ENCODE peak calls at places on chromosomes 3 and 15, in ten cellular contexts. X is stimulated activated CD8-positive, alpha-beta memory T cell treated with anti-CD3 and anti-CD28 coated beads, Interleukin-15, amount 100 ng/mL, for 24 hours; W is ELF-1; B is fibroblast of the aortic adventitia; Z is activated T-cell treated with anti-CD3 and anti-CD28 coated beads for 48 hours; Y is activated gamma-delta T cell treated with anti-CD3 and anti-CD28 coated beads, Interleukin-2, amount 50 U/mL, for 16 hours; D is HFF-Myc; M is substantia nigra; H is WTC11; I is GM23338. F is an unnamed sample.

GRCh38 chr15:31516874-31517273 is 190.2 kb downstream of the KLF13 start:
- DNase-seq in X (no peak), W (no peak), B (no peak), Z (no peak), Y (no peak), D (no peak), M (no peak), H (no peak), I (no peak), F (no peak)

GRCh38 chr3:159856496-159857098 is 132.0 kb upstream of the IL12A start:
- DNase-seq in X (no peak), W (peak; percentile 31), B (no peak), Z (no peak), Y (no peak), D (no peak), M (no peak), H (no peak), I (no peak), F (no peak)

GRCh38 chr15:70486451-70487379 is 276.6 kb downstream of the UACA start:
- DNase-seq in X (no peak), W (no peak), B (peak; percentile 94), Z (peak; percentile 76), Y (peak; percentile 66), D (no peak), M (no peak), H (no peak), I (no peak), F (no peak)

GRCh38 chr15:65307978-65308377 is 3.5 kb downstream of the RNU5B-1 start:
- DNase-seq in X (no peak), W (no peak), B (no peak), Z (no peak), Y (no peak), D (no peak), M (no peak), H (no peak), I (no peak), F (no peak)

GRCh38 chr3:191353022-191353777 is 22.9 kb upstream of the UTS2B start:
- DNase-seq in X (no peak), W (no peak), B (no peak), Z (no peak), Y (no peak), D (no peak), M (no peak), H (no peak), I (no peak), F (no peak)

GRCh38 chr3:65110661-65111060 is 422.9 kb upstream of the ADAMTS9 start:
- DNase-seq in X (no peak), W (no peak), B (no peak), Z (no peak), Y (no peak), D (no peak), M (no peak), H (no peak), I (no peak), F (no peak)

GRCh38 chr3:86830566-86830965 is 160.4 kb downstream of the VGLL3 start:
- DNase-seq in X (no peak), W (no peak), B (peak; percentile 65), Z (no peak), Y (no peak), D (no peak), M (no peak), H (no peak), I (no peak), F (no peak)

GRCh38 chr15:74788716-74789151 is 6.9 kb downstream of the CSK start:
- DNase-seq in X (no peak), W (no peak), B (no peak), Z (no peak), Y (peak; percentile 38), D (no peak), M (no peak), H (peak; percentile 48), I (peak; percentile 60), F (no peak)

GRCh38 chr3:150447631-150448465 is 39.8 kb downstream of the TSC22D2 start:
- DNase-seq in X (no peak), W (no peak), B (peak; percentile 27), Z (no peak), Y (no peak), D (no peak), M (no peak), H (no peak), I (no peak), F (no peak)

GRCh38 chr3:155019576-155019975 is 60.5 kb upstream of the MME start:
- DNase-seq in X (no peak), W (peak; percentile 65), B (peak; percentile 29), Z (no peak), Y (no peak), D (no peak), M (no peak), H (no peak), I (no peak), F (no peak)

GRCh38 chr3:177776656-177777055 is 579.4 kb upstream of the TBL1XR1 start:
- DNase-seq in X (no peak), W (peak; percentile 36), B (peak; percentile 56), Z (no peak), Y (no peak), D (no peak), M (no peak), H (no peak), I (peak; percentile 8), F (no peak)

GRCh38 chr3:193762657-193763056 is 169.6 kb downstream of the OPA1 start:
- DNase-seq in X (no peak), W (no peak), B (no peak), Z (no peak), Y (no peak), D (no peak), M (no peak), H (no peak), I (no peak), F (no peak)

GRCh38 chr3:37628711-37629301 is 232.9 kb upstream of the CTDSPL start:
- DNase-seq in X (no peak), W (no peak), B (no peak), Z (no peak), Y (no peak), D (peak; percentile 83), M (no peak), H (no peak), I (no peak), F (no peak)